ENCODE peak calls at places on chromosome 4, in ten cellular contexts. W is CD4-positive, alpha-beta T cell; H is mucosa of descending colon; T is GM23338; J is foreskin fibroblast; N is activated B cell treated with CpG ODN at 0.5 μM for 24 hours; R is cardiac muscle cell; F is cardiac fibroblast; M is lower leg skin; D is choroid plexus epithelial cell. O is an unnamed sample.

GRCh38 chr4:102759835-102760644 is 728 bp downstream of the MANBA start:
- DNase-seq in D (peak), W (no peak), F (peak), J (peak), T (peak), N (no peak), H (no peak), R (peak), M (no peak), O (no peak)

GRCh38 chr4:80529021-80529420 is 193.5 kb downstream of the CFAP299 start:
- DNase-seq in D (no peak), N (no peak), J (no peak), F (peak), M (no peak), T (no peak), H (no peak), W (no peak), R (peak), O (no peak)

GRCh38 chr4:33948921-33949320 is 2295.4 kb downstream of the ARAP2 start:
- DNase-seq in W (no peak), F (no peak), D (no peak), J (no peak), R (no peak), N (no peak), T (no peak), M (no peak), H (no peak), O (no peak)

GRCh38 chr4:105022811-105023667 is 123.6 kb upstream of the TET2 start:
- DNase-seq in R (peak), F (peak), H (no peak), W (no peak), T (no peak), J (no peak), N (no peak), M (no peak), D (peak), O (no peak)

GRCh38 chr4:156901871-156902270 is 69.7 kb downstream of the PDGFC start:
- DNase-seq in J (peak), D (peak), W (no peak), M (no peak), R (no peak), F (peak), T (no peak), H (no peak), N (no peak), O (no peak)

GRCh38 chr4:184322328-184323025 is 104.8 kb upstream of the ENPP6 start:
- DNase-seq in D (no peak), R (no peak), F (no peak), H (no peak), W (no peak), M (no peak), J (no peak), N (no peak), T (no peak), O (no peak)

GRCh38 chr4:83961575-83961974 is 425.7 kb downstream of the GPAT3 start:
- DNase-seq in D (peak), N (no peak), W (no peak), F (peak), T (no peak), H (no peak), R (peak), M (no peak), J (no peak), O (no peak)

GRCh38 chr4:30802622-30803323 is 82.6 kb downstream of the PCDH7 start:
- DNase-seq in J (peak), F (peak), M (no peak), T (no peak), R (peak), W (no peak), N (no peak), H (no peak), D (no peak), O (no peak)

GRCh38 chr4:180538384-180539052 is 1704.7 kb upstream of the TENM3 start:
- DNase-seq in D (no peak), W (no peak), F (no peak), N (no peak), T (peak), M (no peak), J (no peak), R (no peak), H (no peak), O (no peak)

GRCh38 chr4:155911905-155912304 is 8.4 kb downstream of the TDO2 start:
- DNase-seq in J (no peak), R (peak), M (no peak), N (no peak), W (no peak), F (no peak), T (no peak), H (no peak), D (peak), O (no peak)

GRCh38 chr4:53777244-53777984 is 186.1 kb upstream of the LNX1 start:
- DNase-seq in D (peak), N (no peak), R (peak), F (peak), H (no peak), M (no peak), T (no peak), J (peak), W (no peak), O (no peak)

GRCh38 chr4:13615162-13615561 is 12.4 kb downstream of the BOD1L1 start:
- DNase-seq in F (no peak), H (no peak), W (no peak), N (no peak), T (no peak), D (no peak), J (no peak), M (no peak), R (no peak), O (no peak)

GRCh38 chr4:133068083-133068482 is 81.0 kb upstream of the PCDH10 start:
- DNase-seq in W (no peak), T (no peak), J (no peak), H (no peak), M (no peak), N (no peak), F (no peak), D (no peak), R (no peak), O (no peak)

GRCh38 chr4:110193822-110194761 is 4.3 kb downstream of the ELOVL6 start:
- DNase-seq in W (peak), H (peak), R (peak), M (no peak), F (peak), J (peak), D (peak), N (peak), T (peak), O (peak)

GRCh38 chr4:128310266-128310697 is 22.7 kb upstream of the PGRMC2 start:
- DNase-seq in H (peak), D (peak), M (no peak), F (peak), R (peak), J (no peak), W (no peak), N (no peak), T (peak), O (no peak)
- TF ChIP-seq CTCF in H (no peak), D (peak), M (no peak), F (peak), R (peak), J (peak), W (no peak), N (no peak), T (peak), O (no peak)

DNA sequence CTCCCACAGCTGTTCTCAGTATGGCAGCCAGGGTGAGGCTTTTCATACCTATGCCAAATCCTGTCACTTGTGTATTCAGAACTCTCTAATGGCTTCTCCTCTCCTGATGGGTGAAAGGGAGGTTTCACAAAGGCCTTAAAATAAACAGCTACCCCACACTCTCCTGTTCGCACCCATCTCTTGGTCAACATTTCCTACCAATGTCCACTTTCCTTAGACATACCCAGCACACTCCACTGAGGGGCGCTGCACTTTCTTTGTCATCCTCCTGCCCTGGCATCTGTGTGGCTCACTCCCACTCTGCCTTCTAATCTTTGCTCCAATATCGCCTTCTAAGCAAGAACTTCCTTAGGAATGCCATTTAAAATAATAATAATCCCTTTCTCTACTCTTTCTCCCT is 313.3 kb downstream of the PPP3CA start:
- DNase-seq in F (no peak), N (no peak), W (no peak), J (no peak), M (no peak), R (no peak), H (no peak), T (peak), D (no peak), O (no peak)
- TF ChIP-seq CTCF in F (no peak), N (no peak), W (no peak), J (no peak), M (no peak), R (peak), H (no peak), T (peak), D (no peak), O (no peak)

GRCh38 chr4:70705146-70705855 is 16.5 kb upstream of the RUFY3 start:
- DNase-seq in D (peak), T (peak), J (peak), H (peak), N (peak), W (peak), R (peak), F (peak), M (peak), O (peak)

GRCh38 chr4:70705856-70706461 is 15.8 kb upstream of the RUFY3 start:
- DNase-seq in J (no peak), D (peak), H (no peak), R (no peak), W (no peak), M (no peak), F (no peak), T (no peak), N (no peak), O (no peak)

GRCh38 chr4:70703695-70704332 is 15.5 kb downstream of the UTP3 start:
- DNase-seq in T (peak), N (no peak), D (peak), H (no peak), F (peak), M (peak), W (no peak), J (peak), R (peak), O (no peak)

GRCh38 chr4:70706516-70706915 is 15.2 kb upstream of the RUFY3 start:
- DNase-seq in D (no peak), M (no peak), H (no peak), N (no peak), T (no peak), F (no peak), W (no peak), J (no peak), R (peak), O (no peak)

DNA sequence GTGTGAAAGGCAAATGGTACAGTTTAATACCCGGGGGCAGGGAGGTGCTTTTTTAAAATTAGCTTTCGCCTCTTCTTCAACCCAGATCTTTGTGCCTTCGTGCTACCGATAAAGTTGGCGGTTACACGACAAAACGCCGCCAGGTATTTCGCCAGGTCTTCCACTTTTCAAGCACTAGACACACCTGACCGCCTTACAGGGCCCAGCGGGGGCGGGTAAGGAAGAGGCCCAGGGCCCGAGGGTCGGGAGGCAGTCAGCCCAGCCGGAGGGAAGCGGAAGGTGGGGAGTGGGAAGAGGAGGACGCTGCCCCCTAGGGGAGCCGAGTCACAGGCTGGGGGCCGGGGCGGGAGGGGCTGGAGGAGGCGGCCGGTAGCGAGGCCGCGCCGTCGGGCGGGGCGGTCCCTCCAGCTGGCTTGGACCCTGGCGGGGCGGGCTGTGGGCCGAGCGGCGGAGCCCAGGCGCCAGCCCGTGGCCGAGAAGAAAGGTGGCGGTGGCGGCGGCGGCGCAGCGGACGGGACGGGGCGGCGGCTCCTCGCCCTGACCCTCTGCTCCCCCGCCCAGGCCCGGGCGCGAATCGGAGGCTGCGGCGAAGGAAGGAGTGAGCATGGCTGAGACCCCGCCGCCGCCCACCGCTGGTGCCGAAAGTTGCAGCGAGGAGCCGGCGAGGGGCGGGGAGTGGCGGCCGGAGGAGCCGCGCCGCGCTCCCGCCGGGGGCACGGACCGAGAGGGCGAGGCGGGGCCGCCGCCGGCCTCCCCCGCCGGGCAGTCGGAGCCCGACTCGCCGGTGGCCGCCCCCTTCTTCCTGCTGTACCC is 16.2 kb downstream of the UTP3 start:
- DNase-seq in W (peak), N (peak), H (peak), R (peak), T (peak), M (peak), F (peak), D (peak), J (peak), O (peak)
- TF ChIP-seq CTCF in W (peak), N (no peak), H (no peak), R (peak), T (peak), M (no peak), F (no peak), D (peak), J (peak), O (peak)

DNA sequence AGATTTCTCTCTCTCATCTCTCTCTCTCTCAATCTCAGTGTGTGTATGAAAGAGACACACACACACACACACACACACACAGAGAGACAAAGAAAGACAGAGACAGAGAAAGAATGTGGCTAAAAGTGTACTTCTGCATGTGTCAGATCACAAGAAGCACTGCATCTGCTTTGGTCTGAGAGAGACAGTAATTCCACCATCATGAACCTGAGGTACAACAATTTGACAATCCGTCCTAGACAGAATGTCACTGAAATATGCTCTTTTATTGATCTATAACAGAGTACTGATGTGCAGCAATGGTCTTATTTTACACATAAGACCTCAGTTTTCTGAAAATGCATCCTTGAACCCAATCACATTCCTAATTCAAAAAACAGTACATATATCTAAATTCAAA is 576.2 kb upstream of the SMIM31 start:
- DNase-seq in R (no peak), F (no peak), D (no peak), J (no peak), M (no peak), T (no peak), W (no peak), H (no peak), N (no peak), O (no peak)
- TF ChIP-seq CTCF in R (no peak), F (no peak), D (no peak), J (no peak), M (no peak), T (no peak), W (no peak), H (no peak), N (no peak), O (no peak)

DNA sequence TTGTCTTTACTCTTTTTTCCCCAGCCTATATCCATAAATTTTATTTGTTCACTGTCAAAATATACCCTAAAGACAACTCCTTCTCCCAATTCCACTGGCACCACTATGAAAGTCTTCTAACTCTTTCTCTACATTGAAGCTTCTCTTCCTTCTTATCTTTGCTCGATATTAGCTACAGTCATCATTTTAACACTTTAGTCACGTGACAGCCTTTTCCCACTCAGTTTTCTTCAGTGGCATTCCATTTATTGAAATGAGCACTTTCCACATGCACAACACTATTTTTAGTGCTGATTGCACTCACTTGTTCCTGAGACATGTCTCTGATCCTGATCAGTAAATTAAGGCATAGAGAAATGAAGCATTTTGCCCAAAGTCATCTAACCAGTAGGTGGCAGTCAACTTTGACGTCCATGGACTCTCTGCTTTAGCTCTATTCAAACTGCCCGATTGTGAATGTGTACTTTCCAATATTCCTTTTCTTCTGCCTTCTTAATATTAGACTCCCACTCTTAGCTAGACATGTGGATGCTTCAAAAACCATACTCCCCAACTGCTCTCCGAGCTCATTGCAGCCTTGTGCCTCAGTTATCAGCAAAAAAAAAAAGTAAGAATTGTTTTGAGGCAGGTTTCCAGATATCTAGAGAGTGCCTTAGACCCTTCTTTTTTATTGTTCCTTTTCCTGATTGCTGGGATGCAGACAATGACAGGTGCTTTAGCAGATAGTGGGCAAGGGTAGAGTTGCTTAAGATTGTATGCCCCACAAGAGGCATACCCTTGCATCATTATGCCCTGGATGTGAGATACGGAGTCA is 394.4 kb upstream of the ADGRL3 start:
- DNase-seq in D (peak), R (peak), M (no peak), N (no peak), W (no peak), F (peak), J (peak), H (no peak), T (peak), O (no peak)
- TF ChIP-seq CTCF in D (peak), R (peak), M (no peak), N (no peak), W (no peak), F (peak), J (peak), H (no peak), T (peak), O (peak)

GRCh38 chr4:87497141-87497540 is 32.0 kb downstream of the SPARCL1 start:
- DNase-seq in D (no peak), R (no peak), T (peak), H (no peak), W (no peak), J (no peak), N (no peak), F (no peak), M (no peak), O (no peak)
- TF ChIP-seq CTCF in D (peak), R (peak), T (peak), H (no peak), W (no peak), J (peak), N (no peak), F (peak), M (no peak), O (peak)

GRCh38 chr4:152398060-152398459 is 137.8 kb downstream of the FBXW7 start:
- DNase-seq in M (no peak), J (no peak), W (no peak), N (no peak), H (no peak), D (peak), R (peak), T (peak), F (peak), O (no peak)
- TF ChIP-seq CTCF in M (no peak), J (peak), W (peak), N (no peak), H (peak), D (peak), R (peak), T (no peak), F (peak), O (peak)